ENCODE peak calls at places on chromosomes 2 and 18, in five cellular contexts. T is aorta; V is esophagus squamous epithelium; Z is GM23248; D is CD4-positive, alpha-beta T cell. C is an unnamed sample. For H3K27me3, the result is how much of the 10 kb centered on the place peaks cover.

GRCh38 chr2:162965151-162965550 is 126.6 kb upstream of the KCNH7 start:
- DNase-seq in T (no peak), V (no peak), Z (no peak), D (no peak), C (no peak)

GRCh38 chr2:42169869-42170465 is 814 bp downstream of the EML4 start:
- DNase-seq in T (no peak), V (no peak), Z (peak), D (no peak), C (no peak)

GRCh38 chr2:205267323-205267722 is 415.0 kb upstream of the NRP2 start:
- DNase-seq in T (no peak), V (no peak), Z (no peak), D (no peak), C (no peak)

GRCh38 chr18:70337139-70337972 is 48.5 kb downstream of the SOCS6 start:
- DNase-seq in T (peak), V (no peak), Z (peak), D (no peak), C (peak)

GRCh38 chr2:240436626-240437180 is 1.2 kb downstream of the GPC1 start:
- DNase-seq in T (peak), V (no peak), Z (peak), D (no peak), C (no peak)

GRCh38 chr2:134670955-134671354 is 47.8 kb downstream of the TMEM163 start:
- DNase-seq in T (no peak), V (no peak), Z (no peak), D (no peak), C (no peak)

GRCh38 chr18:74228312-74228711 is 63.5 kb downstream of the CYB5A start:
- DNase-seq in T (no peak), V (no peak), Z (no peak), D (no peak), C (no peak)

GRCh38 chr2:118061135-118061955 is 26.9 kb upstream of the INSIG2 start:
- DNase-seq in T (no peak), V (no peak), Z (peak), D (no peak), C (peak)

GRCh38 chr18:58850784-58851469 is 13.8 kb upstream of the ZNF532 start:
- DNase-seq in T (peak), V (no peak), Z (no peak), D (no peak), C (no peak)

GRCh38 chr2:33134086-33134763 is 187.5 kb downstream of the LTBP1 start:
- DNase-seq in T (peak), V (no peak), Z (peak), D (no peak), C (peak)

GRCh38 chr2:38376346-38376682 is 759 bp downstream of the ATL2 start:
- DNase-seq in T (no peak), V (no peak), Z (peak), D (no peak), C (peak)

GRCh38 chr2:26401739-26402541 is at the start of gene DRC1:
- DNase-seq in T (peak), V (no peak), Z (peak), D (no peak), C (peak)

GRCh38 chr2:16939771-16940170 is 274.1 kb upstream of the CYRIA start:
- DNase-seq in T (no peak), V (no peak), Z (no peak), D (no peak), C (no peak)

GRCh38 chr2:24269270-24269669 is 91.1 kb downstream of the ITSN2 start:
- DNase-seq in T (no peak), V (no peak), Z (peak), D (no peak), C (peak)

GRCh38 chr2:100755441-100755840 is 64.5 kb upstream of the NPAS2 start:
- DNase-seq in T (no peak), V (no peak), Z (peak), D (no peak), C (peak)

GRCh38 chr2:118841828-118842461 is 5.5 kb downstream of the EN1 start:
- DNase-seq in T (no peak), V (no peak), Z (no peak), D (no peak), C (no peak)

GRCh38 chr18:76426738-76427305 is 68.2 kb downstream of the ZNF516 start:
- DNase-seq in T (no peak), V (no peak), Z (peak), D (no peak), C (no peak)

GRCh38 chr2:55418512-55419235 is 982 bp downstream of the CCDC88A start:
- DNase-seq in T (no peak), V (no peak), Z (peak), D (no peak), C (peak)

GRCh38 chr2:39666489-39667141 is 898 bp downstream of the TMEM178A start:
- DNase-seq in T (no peak), V (no peak), Z (peak), D (no peak), C (no peak)

GRCh38 chr2:165621086-165621560 is 151.6 kb downstream of the CSRNP3 start:
- DNase-seq in T (no peak), V (no peak), Z (peak), D (no peak), C (no peak)

GRCh38 chr2:30984141-30984540 is 154.1 kb downstream of the GALNT14 start:
- DNase-seq in T (no peak), V (no peak), Z (no peak), D (no peak), C (no peak)

GRCh38 chr2:219886615-219887014 is 259.2 kb downstream of the SLC4A3 start:
- DNase-seq in T (no peak), V (no peak), Z (peak), D (no peak), C (peak)

GRCh38 chr2:120546077-120546864 is 189.4 kb upstream of the GLI2 start:
- DNase-seq in T (peak), V (no peak), Z (peak), D (no peak), C (no peak)

GRCh38 chr2:136394136-136395060 is 276.4 kb upstream of the CXCR4 start:
- DNase-seq in T (no peak), V (no peak), Z (no peak), D (no peak), C (no peak)

DNA sequence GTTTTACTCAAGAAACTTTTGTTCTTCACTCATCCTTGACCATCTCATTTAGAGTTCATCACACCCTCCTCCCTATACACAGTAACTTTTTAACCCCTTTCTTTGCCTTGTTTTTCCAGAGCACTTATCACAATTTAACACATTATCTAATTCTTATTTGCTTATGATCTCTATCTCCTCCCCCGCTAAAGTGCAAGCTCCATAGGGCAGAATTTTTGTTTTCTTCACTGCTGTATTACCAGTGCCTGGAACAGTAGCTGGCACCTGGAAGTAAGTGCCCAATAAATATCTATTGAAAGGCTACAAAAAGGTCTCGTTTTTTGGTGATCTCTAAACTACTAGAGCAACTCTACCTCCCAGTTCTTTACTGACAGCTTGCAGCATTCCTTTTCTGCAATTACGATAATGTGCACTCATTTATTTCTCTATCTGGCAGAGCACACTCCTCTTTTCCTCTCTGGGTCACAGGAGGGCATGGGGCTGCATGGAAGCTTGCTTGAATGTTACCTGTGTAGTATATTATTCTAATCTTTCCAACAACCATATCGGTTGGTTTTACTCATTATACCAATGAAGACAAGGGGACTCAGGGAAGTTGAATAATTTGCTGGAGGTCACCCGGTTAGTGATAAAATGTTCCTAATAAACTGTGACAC is 57.4 kb upstream of the CHST9 start:
- DNase-seq in T (no peak), V (no peak), Z (no peak), D (no peak), C (no peak)
- H3K27me3 ChIP-seq in T (under half), V (under half), Z (under half), D (under half), C (under half)

DNA sequence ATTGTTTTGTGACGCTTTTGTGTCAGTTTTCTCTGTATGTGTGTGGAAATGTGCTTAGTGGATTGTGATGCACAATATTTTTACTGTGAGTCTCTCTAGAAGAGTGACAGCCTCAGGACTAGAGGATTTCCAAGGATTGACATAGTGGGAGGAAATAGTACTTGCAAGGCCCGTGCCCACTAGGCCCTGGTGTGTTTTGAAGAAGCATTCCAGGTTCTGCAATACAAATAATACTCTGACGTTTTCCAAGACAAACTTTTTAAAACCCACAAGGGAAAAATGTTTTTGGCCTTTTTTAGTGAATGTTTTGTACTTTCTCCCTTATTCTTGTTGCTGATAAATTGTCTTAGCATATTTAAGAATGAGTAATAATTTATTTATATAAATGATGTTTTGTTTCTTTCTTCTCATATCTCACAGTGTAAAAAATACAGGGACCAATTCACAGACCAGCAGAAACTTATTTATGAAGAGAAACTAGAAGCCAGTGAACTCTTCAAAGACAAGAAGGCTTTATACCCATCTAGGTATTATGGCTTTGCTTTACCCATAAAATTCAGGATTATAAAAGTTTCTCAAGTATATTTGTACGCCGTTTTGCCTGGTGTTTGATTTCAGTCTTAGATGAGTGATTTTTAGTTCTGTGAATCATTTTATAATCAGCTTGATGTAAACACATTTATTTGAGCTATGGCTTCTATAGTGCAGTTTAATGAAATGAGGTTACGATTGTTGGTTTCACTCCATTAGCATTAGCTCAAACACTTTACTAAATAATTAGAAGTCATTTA is 165.6 kb downstream of the MYO1B start:
- DNase-seq in T (no peak), V (no peak), Z (no peak), D (no peak), C (no peak)
- H3K27ac ChIP-seq in T (no peak), V (no peak), Z (no peak), D (no peak), C (no peak)

GRCh38 chr2:63054812-63055509 is 4.3 kb downstream of the OTX1 start:
- DNase-seq in T (no peak), V (no peak), Z (no peak), D (no peak), C (no peak)

GRCh38 chr2:63053889-63054725 is 3.5 kb downstream of the OTX1 start:
- DNase-seq in T (no peak), V (no peak), Z (peak), D (no peak), C (no peak)

GRCh38 chr2:63052411-63053234 is 2.0 kb downstream of the OTX1 start:
- DNase-seq in T (no peak), V (no peak), Z (no peak), D (no peak), C (no peak)

GRCh38 chr2:63051795-63052333 is 1.2 kb downstream of the OTX1 start:
- DNase-seq in T (no peak), V (no peak), Z (no peak), D (no peak), C (no peak)

DNA sequence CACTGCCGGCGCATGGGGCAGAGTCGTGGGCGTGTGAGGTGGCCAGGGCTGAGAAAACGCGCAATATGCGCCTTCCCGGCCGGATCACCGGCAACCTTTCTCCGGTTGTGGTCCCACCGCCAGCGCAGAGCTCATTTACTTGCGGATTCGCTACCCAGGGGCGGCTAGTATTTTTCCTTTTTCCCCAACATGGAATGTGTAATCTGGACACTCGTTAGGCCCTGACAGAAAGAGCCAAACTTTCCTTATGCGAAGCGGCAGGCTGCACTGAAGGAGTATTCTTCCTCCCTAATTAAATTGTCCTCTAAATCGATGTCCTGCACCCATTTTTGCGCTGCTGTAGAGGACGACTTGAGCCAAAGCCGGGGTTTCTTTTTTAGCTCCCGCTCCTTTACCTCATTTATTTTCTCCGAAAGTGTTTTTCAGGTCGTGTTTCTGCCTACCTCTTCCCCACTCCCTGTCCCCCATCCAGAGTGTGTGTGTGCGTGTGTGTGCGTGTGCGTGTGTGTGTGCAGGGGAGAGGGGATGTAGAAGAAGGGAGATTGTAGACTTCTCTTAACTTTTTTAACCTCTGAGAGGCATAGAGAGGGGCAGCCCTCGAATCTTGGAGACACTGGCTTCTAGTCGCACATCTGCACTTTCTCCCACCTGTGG is 2.7 kb downstream of the OTX1 start:
- DNase-seq in T (no peak), V (no peak), Z (no peak), D (no peak), C (no peak)
- H3K27me3 ChIP-seq in T (under half), V (under half), Z (half or more), D (half or more), C (under half)

DNA sequence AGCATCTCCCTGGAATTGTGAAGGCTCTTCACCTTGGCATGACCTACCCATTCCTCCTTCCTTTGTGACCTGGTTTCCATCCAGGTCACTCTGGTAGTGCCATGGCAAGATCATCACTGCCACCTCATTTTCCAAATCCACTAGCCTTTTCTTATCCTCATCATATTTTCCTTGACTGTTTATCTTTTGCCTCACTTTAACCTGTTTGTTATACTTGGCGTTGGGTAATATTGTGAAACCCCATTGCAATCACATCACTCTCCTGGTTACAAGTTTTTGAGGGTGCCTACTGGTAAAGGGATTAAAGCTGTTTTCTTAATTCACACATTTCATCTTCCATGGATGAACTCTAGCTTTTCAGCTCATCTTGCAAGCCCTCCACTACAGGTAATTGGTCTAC is 39.1 kb upstream of the IGFBP2 start:
- DNase-seq in T (no peak), V (no peak), Z (no peak), D (no peak), C (no peak)
- H3K27ac ChIP-seq in T (no peak), V (no peak), Z (no peak), D (no peak), C (no peak)

DNA sequence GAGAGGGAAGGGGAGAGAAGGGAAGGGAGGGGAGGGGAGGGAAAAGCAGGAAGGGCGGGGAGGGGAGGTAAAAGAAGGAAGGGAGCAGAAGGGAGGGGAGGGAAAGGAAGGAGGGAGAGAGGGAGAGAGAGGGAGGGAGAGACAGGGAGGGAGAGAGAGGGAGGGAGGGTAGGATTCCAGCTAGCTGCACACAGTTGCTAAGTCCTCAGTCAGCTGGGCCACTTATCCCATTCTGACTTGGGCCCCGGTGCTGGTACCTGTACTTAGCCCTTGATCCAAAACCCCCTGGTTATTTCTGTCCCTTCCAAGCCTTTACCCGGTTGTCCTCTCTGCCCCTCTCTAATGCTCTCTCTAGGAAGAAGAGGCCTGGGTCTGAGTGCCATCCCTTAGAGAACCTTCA is 211.4 kb downstream of the TTC32 start:
- DNase-seq in T (no peak), V (no peak), Z (no peak), D (no peak), C (no peak)
- H3K27me3 ChIP-seq in T (under half), V (under half), Z (under half), D (under half), C (under half)

DNA sequence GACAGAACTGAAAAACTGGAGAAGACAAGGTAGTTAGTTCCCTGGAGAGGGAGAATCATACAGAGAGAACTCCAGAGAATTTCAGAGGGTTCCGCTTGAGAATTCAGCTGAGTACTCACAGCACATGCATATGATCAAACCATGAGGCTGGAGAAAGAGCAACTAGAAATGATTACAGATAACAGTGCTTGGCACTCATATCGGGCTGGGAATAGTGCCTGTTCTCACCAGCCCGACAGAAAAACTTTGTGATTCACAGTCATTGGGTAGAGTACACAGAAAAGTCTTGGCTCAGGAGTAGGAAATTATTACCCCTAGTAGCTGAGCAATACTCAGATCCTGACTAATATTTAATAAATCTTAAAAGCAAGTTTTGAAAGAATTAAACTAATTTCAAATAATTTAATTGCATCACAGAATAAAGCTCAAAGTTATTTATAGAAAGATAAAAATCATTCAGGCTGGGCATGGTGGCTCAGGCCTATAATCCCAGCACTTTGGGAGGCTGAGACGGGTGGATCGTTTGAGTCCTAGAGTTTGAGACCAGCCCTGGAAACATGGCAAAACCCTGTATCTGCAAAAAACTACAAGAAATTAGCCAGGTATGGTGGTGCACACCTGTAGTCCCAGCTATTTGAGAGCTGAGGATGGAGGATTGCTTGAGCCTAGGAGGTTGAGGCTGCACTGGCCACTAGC is 6.9 kb downstream of the WDPCP start:
- DNase-seq in T (peak), V (no peak), Z (peak), D (no peak), C (peak)
- H3K27ac ChIP-seq in T (peak), V (no peak), Z (peak), D (no peak), C (no peak)

DNA sequence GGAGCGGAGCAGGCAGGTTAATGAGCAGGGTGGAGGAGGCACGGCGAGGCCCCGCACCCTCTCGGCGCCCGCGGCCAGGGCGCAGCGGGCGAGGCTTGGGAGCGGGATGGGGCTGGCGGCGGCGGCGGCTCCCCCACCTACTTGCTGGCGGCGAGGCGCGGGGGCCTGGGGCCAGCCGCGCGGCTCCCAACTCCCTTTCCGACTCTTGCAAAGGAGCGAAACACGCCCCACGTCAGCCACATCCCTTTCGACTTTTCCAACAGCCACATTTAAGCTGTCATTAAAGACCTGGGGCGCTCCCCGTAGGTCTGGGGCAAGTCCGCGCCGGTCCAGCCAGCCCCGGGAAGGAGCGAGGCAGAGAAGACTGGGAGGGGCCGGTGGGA is 741 bp upstream of the KCTD1 start:
- DNase-seq in T (peak), V (no peak), Z (peak), D (no peak), C (peak)
- H3K27me3 ChIP-seq in T (under half), V (under half), Z (under half), D (under half), C (under half)

DNA sequence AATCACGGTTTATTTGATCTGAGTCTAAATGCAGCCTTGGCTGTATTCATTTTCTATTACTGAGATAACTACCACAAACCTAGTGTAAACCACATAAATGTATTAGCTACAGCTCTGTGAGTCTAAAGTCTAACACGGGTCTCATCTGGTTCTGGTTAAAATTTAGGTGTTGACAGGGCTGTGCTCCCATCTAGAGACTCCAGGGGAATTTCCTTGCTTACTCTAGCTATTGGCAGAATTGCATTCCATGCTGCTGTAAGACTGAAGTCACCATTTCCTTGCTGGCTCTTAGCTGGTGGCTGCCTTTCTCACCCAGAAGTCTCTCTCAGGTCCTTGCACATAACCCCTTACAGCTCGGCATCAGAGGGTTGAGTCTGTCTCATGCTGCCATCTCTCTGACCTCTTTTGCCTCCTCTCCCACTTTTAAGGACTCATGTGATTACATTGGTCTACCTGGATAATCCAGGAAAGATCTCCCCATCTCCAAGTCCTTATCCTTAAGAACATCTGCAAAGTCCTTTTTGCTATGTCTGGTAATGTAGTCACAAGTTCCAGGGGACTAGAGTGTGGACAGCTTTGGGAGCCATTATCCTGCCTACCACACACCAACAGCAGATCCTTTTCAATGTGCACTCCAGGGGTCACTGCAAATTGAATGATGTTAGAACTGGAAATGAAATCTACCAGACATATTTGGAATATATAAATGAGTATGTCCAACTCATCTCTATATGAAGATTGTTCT is 207.0 kb upstream of the AGAP1 start:
- DNase-seq in T (no peak), V (no peak), Z (peak), D (no peak), C (no peak)
- H3K27ac ChIP-seq in T (no peak), V (no peak), Z (no peak), D (no peak), C (no peak)

C was measured in mammary epithelial cell.